ENCODE peak calls at places on chromosomes 4 and X, in four cellular contexts. C is keratinocyte, F is thoracic aorta, L is colonic mucosa. E is an unnamed sample.

GRCh38 chr4:84966382-84967291 is at the start of gene WDFY3:
- DNase-seq in C (no peak), F (peak), L (peak), E (no peak)

GRCh38 chr4:11720292-11720691 is 291.6 kb upstream of the HS3ST1 start:
- DNase-seq in F (no peak), L (no peak), C (no peak), E (no peak)

GRCh38 chrX:51336584-51336983 is 4.0 kb downstream of the NUDT10 start:
- DNase-seq in L (no peak), F (no peak), C (peak), E (no peak)

GRCh38 chr4:145808021-145808650 is 128.2 kb downstream of the C4orf51 start:
- DNase-seq in F (no peak), C (peak), L (no peak), E (no peak)

GRCh38 chr4:107931775-107932321 is 499 bp downstream of the CYP2U1 start:
- DNase-seq in F (no peak), C (no peak), L (peak), E (no peak)

GRCh38 chrX:53714580-53715335 is 28.2 kb upstream of the HUWE1 start:
- DNase-seq in L (no peak), C (no peak), F (no peak), E (peak)

GRCh38 chr4:4254179-4254578 is 6.2 kb upstream of the TMEM128 start:
- DNase-seq in F (no peak), L (no peak), C (no peak), E (no peak)

GRCh38 chr4:132076829-132077228 is 1072.3 kb upstream of the PCDH10 start:
- DNase-seq in C (no peak), L (no peak), F (no peak), E (no peak)

GRCh38 chr4:180828455-180829018 is 1414.7 kb upstream of the TENM3 start:
- DNase-seq in L (no peak), F (no peak), C (peak), E (peak)

GRCh38 chr4:144699565-144699964 is 53.6 kb downstream of the HHIP start:
- DNase-seq in F (no peak), L (no peak), C (no peak), E (no peak)

GRCh38 chr4:7189066-7189465 is 3.3 kb upstream of the SORCS2 start:
- DNase-seq in L (no peak), F (no peak), C (no peak), E (no peak)

GRCh38 chrX:30627818-30628652 is 25.2 kb upstream of the GK start:
- DNase-seq in L (no peak), C (no peak), F (no peak), E (no peak)

GRCh38 chr4:21413807-21414370 is 534.7 kb downstream of the KCNIP4 start:
- DNase-seq in C (no peak), L (no peak), F (no peak), E (peak)

GRCh38 chr4:128381748-128382559 is 94.3 kb upstream of the PGRMC2 start:
- DNase-seq in F (no peak), C (no peak), L (no peak), E (no peak)

GRCh38 chrX:29687687-29688086 is 527.7 kb upstream of the MAGEB2 start:
- DNase-seq in F (no peak), L (no peak), C (no peak), E (no peak)

GRCh38 chrX:19121898-19122640 is at the start of gene ADGRG2:
- DNase-seq in L (peak), C (no peak), F (no peak), E (no peak)

GRCh38 chr4:155025762-155026457 is 182.5 kb upstream of the NPY2R start:
- DNase-seq in L (peak), C (no peak), F (no peak), E (no peak)

GRCh38 chr4:139279723-139280620 is at the start of gene MGARP:
- DNase-seq in L (no peak), F (no peak), C (no peak), E (no peak)

GRCh38 chr4:113610542-113610941 is 151.0 kb downstream of the CAMK2D start:
- DNase-seq in C (no peak), F (no peak), L (no peak), E (no peak)

GRCh38 chr4:152265149-152265621 is 270.7 kb downstream of the FBXW7 start:
- DNase-seq in L (no peak), F (no peak), C (peak), E (peak)

GRCh38 chrX:43618376-43619205 is 37.5 kb upstream of the MAOA start:
- DNase-seq in C (no peak), F (no peak), L (peak), E (no peak)

GRCh38 chrX:46978341-46979291 is 66.4 kb downstream of the JADE3 start:
- DNase-seq in F (peak), C (peak), L (peak), E (peak)

GRCh38 chr4:92246384-92246783 is 57.4 kb upstream of the GRID2 start:
- DNase-seq in L (no peak), F (no peak), C (no peak), E (no peak)

GRCh38 chr4:58138786-58139185 is 1028.6 kb upstream of the IGFBP7 start:
- DNase-seq in L (no peak), C (no peak), F (no peak), E (no peak)

GRCh38 chr4:77817304-77818076 is 1.7 kb downstream of the CNOT6L start:
- DNase-seq in L (peak), C (no peak), F (no peak), E (no peak)

GRCh38 chr4:150743564-150744342 is 161.8 kb downstream of the MAB21L2 start:
- DNase-seq in L (no peak), F (no peak), C (no peak), E (no peak)

GRCh38 chrX:65536291-65536690 is 1.7 kb upstream of the LAS1L start:
- DNase-seq in F (no peak), C (no peak), L (no peak), E (no peak)

DNA sequence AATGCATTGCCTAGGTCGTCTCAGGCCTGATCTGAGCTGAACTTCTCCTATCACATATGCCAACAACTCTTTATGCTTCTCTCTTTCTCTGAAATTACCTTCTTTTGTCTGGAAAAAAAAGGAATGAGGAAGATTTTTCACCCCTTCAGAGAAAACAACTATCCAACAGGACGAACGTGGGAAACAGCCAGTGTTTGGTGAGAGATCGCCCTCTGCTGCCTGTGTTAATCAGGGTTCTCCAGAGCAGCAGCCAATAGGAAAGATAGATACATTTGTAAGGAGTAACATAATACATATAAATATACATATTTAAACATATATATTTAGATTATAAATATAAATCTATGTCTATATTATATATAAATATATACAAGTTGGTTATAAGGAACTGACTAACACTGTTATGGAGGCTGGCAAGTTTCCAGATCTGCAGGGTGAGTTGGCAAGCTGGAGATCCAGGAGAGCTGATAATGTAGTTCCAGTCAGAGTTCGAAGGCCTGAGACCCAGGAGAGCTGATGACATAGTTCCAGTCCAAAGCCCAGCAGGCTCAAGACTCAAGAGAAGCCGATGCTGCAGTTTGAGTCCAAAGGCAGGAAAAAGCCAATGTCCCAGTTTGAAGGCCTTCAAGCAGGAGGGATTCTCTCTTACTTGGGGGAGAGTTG is 13.3 kb downstream of the CETN2 start:
- DNase-seq in F (no peak), C (no peak), L (peak), E (peak)
- TF ChIP-seq CTCF in F (no peak), C (peak), L (peak), E (peak)

GRCh38 chr4:173403051-173403450 is 4.1 kb upstream of the SCRG1 start:
- DNase-seq in C (no peak), L (no peak), F (no peak), E (no peak)

GRCh38 chr4:173398251-173398650 is 665 bp downstream of the SCRG1 start:
- DNase-seq in C (no peak), F (no peak), L (no peak), E (no peak)

GRCh38 chr4:173397604-173398003 is 1.3 kb downstream of the SCRG1 start:
- DNase-seq in C (no peak), F (no peak), L (no peak), E (no peak)

GRCh38 chr4:173404296-173404865 is 5.5 kb upstream of the SCRG1 start:
- DNase-seq in C (no peak), L (no peak), F (no peak), E (no peak)

DNA sequence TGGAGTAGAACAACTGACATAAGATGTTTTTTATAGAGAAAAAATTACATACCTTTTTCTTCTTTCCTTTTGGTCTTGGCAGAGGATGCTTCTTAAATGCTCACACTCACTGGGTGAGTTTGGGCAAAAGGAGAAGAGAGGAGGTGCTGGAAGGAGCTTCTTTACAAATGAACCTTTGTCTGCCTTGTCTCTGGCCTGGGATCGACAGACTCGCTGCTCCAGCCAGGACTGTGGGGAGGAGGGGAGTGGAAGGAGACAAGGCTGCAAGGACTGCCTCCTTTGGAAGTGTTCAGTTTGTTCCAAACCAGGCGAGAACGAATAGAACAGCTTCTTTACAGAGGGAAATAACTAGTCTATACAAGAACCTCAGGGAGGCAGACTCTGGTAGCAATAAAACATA is at the start of gene SCRG1:
- DNase-seq in F (no peak), L (no peak), C (no peak), E (no peak)
- H3K4me3 ChIP-seq in F (peak), L (no peak), C (no peak), E (no peak)

GRCh38 chrX:136694491-136695087 is 46.6 kb downstream of the CD40LG start:
- DNase-seq in L (no peak), C (no peak), F (no peak), E (peak)
- TF ChIP-seq CTCF in L (peak), C (peak), F (peak), E (peak)

DNA sequence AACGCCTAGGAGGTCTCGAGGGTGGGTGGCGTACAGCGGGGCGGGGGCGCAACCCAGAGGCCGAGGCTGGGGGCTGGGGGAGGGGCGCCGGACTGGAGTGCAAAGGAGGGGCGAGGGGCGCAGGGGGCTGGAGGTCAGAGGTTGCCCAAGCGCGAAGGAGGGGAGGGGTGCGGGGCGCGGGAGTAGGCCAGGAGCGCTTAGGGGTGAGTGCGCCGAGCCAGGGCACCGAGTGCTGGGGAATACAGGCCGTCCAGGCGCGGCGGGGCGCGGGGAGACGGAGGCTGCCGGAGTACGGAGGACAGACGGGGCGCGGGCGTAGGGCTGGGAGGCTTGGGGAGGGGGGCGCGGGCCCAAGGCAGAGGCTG is 318 bp downstream of the GYG2 start:
- DNase-seq in C (no peak), L (peak), F (no peak), E (no peak)
- H3K4me3 ChIP-seq in C (no peak), L (peak), F (peak), E (peak)

GRCh38 chr4:54539500-54540029 is 118.2 kb upstream of the KIT start:
- DNase-seq in F (peak), L (peak), C (no peak), E (no peak)
- TF ChIP-seq CTCF in F (peak), L (no peak), C (no peak), E (no peak)

GRCh38 chrX:3514996-3515395 is 168.5 kb upstream of the MXRA5 start:
- DNase-seq in C (no peak), F (no peak), L (no peak), E (no peak)
- H3K4me3 ChIP-seq in C (no peak), F (no peak), L (no peak), E (no peak)

E was measured in LNCaP clone FGC.